ENCODE peak calls at places on chromosomes 4 and X, in eight cellular contexts. One of them, this sample, is unnamed.

GRCh38 chr4:113316879-113317278 is 267.4 kb downstream of the ANK2 start:
- DNase-seq in iPS-NIHi11: no peak
- DNase-seq in tibial nerve: no peak
- DNase-seq in kidney glomerular epithelial cell: no peak
- DNase-seq in fibroblast of mammary gland: peak
- DNase-seq in mucosa of descending colon: no peak
- DNase-seq in AG04449: no peak
- DNase-seq in iPS DF 6.9: no peak
- DNase-seq in this sample: no peak

GRCh38 chrX:96909291-96909690 is 25.6 kb downstream of the RPA4 start:
- DNase-seq in iPS-NIHi11: no peak
- DNase-seq in tibial nerve: no peak
- DNase-seq in kidney glomerular epithelial cell: no peak
- DNase-seq in fibroblast of mammary gland: peak
- DNase-seq in mucosa of descending colon: no peak
- DNase-seq in AG04449: no peak
- DNase-seq in iPS DF 6.9: no peak
- DNase-seq in this sample: no peak

GRCh38 chr4:23881052-23881501 is 8.8 kb downstream of the PPARGC1A start:
- DNase-seq in iPS-NIHi11: no peak
- DNase-seq in tibial nerve: no peak
- DNase-seq in kidney glomerular epithelial cell: no peak
- DNase-seq in fibroblast of mammary gland: no peak
- DNase-seq in mucosa of descending colon: no peak
- DNase-seq in AG04449: no peak
- DNase-seq in iPS DF 6.9: no peak
- DNase-seq in this sample: no peak

GRCh38 chr4:17276821-17277220 is 235.1 kb downstream of the QDPR start:
- DNase-seq in iPS-NIHi11: no peak
- DNase-seq in tibial nerve: no peak
- DNase-seq in kidney glomerular epithelial cell: no peak
- DNase-seq in fibroblast of mammary gland: peak
- DNase-seq in mucosa of descending colon: peak
- DNase-seq in AG04449: no peak
- DNase-seq in iPS DF 6.9: no peak
- DNase-seq in this sample: no peak

GRCh38 chr4:8592366-8593267 is at the start of gene CPZ:
- DNase-seq in iPS-NIHi11: peak
- DNase-seq in tibial nerve: no peak
- DNase-seq in kidney glomerular epithelial cell: no peak
- DNase-seq in fibroblast of mammary gland: peak
- DNase-seq in mucosa of descending colon: no peak
- DNase-seq in AG04449: no peak
- DNase-seq in iPS DF 6.9: no peak
- DNase-seq in this sample: peak

GRCh38 chr4:40403079-40403478 is 67.9 kb downstream of the CHRNA9 start:
- DNase-seq in iPS-NIHi11: no peak
- DNase-seq in tibial nerve: no peak
- DNase-seq in kidney glomerular epithelial cell: no peak
- DNase-seq in fibroblast of mammary gland: no peak
- DNase-seq in mucosa of descending colon: no peak
- DNase-seq in AG04449: no peak
- DNase-seq in iPS DF 6.9: no peak
- DNase-seq in this sample: no peak

GRCh38 chr4:1329408-1330371 is 17.3 kb upstream of the UVSSA start:
- DNase-seq in iPS-NIHi11: no peak
- DNase-seq in tibial nerve: no peak
- DNase-seq in kidney glomerular epithelial cell: peak
- DNase-seq in fibroblast of mammary gland: peak
- DNase-seq in mucosa of descending colon: no peak
- DNase-seq in AG04449: no peak
- DNase-seq in iPS DF 6.9: no peak
- DNase-seq in this sample: no peak

GRCh38 chr4:159048166-159048886 is 54.6 kb upstream of the RAPGEF2 start:
- DNase-seq in iPS-NIHi11: peak
- DNase-seq in tibial nerve: peak
- DNase-seq in kidney glomerular epithelial cell: peak
- DNase-seq in fibroblast of mammary gland: peak
- DNase-seq in mucosa of descending colon: peak
- DNase-seq in AG04449: no peak
- DNase-seq in iPS DF 6.9: no peak
- DNase-seq in this sample: no peak

GRCh38 chr4:177308125-177308524 is 1.5 kb upstream of the NEIL3 start:
- DNase-seq in iPS-NIHi11: no peak
- DNase-seq in tibial nerve: no peak
- DNase-seq in kidney glomerular epithelial cell: peak
- DNase-seq in fibroblast of mammary gland: peak
- DNase-seq in mucosa of descending colon: no peak
- DNase-seq in AG04449: no peak
- DNase-seq in iPS DF 6.9: no peak
- DNase-seq in this sample: no peak

GRCh38 chr4:144421839-144422565 is 224.0 kb upstream of the HHIP start:
- DNase-seq in iPS-NIHi11: peak
- DNase-seq in tibial nerve: no peak
- DNase-seq in kidney glomerular epithelial cell: peak
- DNase-seq in fibroblast of mammary gland: peak
- DNase-seq in mucosa of descending colon: no peak
- DNase-seq in AG04449: no peak
- DNase-seq in iPS DF 6.9: no peak
- DNase-seq in this sample: no peak

GRCh38 chr4:77817304-77818076 is 1.7 kb downstream of the CNOT6L start:
- DNase-seq in iPS-NIHi11: no peak
- DNase-seq in tibial nerve: no peak
- DNase-seq in kidney glomerular epithelial cell: peak
- DNase-seq in fibroblast of mammary gland: peak
- DNase-seq in mucosa of descending colon: peak
- DNase-seq in AG04449: no peak
- DNase-seq in iPS DF 6.9: no peak
- DNase-seq in this sample: no peak

GRCh38 chr4:119690871-119691270 is 62.3 kb upstream of the PDE5A start:
- DNase-seq in iPS-NIHi11: no peak
- DNase-seq in tibial nerve: no peak
- DNase-seq in kidney glomerular epithelial cell: no peak
- DNase-seq in fibroblast of mammary gland: peak
- DNase-seq in mucosa of descending colon: no peak
- DNase-seq in AG04449: no peak
- DNase-seq in iPS DF 6.9: peak
- DNase-seq in this sample: no peak

GRCh38 chr4:86338989-86339388 is 20.9 kb downstream of the MAPK10 start:
- DNase-seq in iPS-NIHi11: no peak
- DNase-seq in tibial nerve: no peak
- DNase-seq in kidney glomerular epithelial cell: peak
- DNase-seq in fibroblast of mammary gland: peak
- DNase-seq in mucosa of descending colon: no peak
- DNase-seq in AG04449: peak
- DNase-seq in iPS DF 6.9: no peak
- DNase-seq in this sample: peak

GRCh38 chr4:146329042-146329716 is 114.8 kb downstream of the REELD1 start:
- DNase-seq in iPS-NIHi11: no peak
- DNase-seq in tibial nerve: no peak
- DNase-seq in kidney glomerular epithelial cell: peak
- DNase-seq in fibroblast of mammary gland: peak
- DNase-seq in mucosa of descending colon: no peak
- DNase-seq in AG04449: peak
- DNase-seq in iPS DF 6.9: no peak
- DNase-seq in this sample: no peak

GRCh38 chrX:148811236-148811635 is 310.8 kb downstream of the AFF2 start:
- DNase-seq in iPS-NIHi11: no peak
- DNase-seq in tibial nerve: no peak
- DNase-seq in kidney glomerular epithelial cell: no peak
- DNase-seq in fibroblast of mammary gland: peak
- DNase-seq in mucosa of descending colon: no peak
- DNase-seq in AG04449: no peak
- DNase-seq in iPS DF 6.9: no peak
- DNase-seq in this sample: no peak

GRCh38 chr4:98961770-98962169 is 32.8 kb upstream of the EIF4E start:
- DNase-seq in iPS-NIHi11: no peak
- DNase-seq in tibial nerve: no peak
- DNase-seq in kidney glomerular epithelial cell: no peak
- DNase-seq in fibroblast of mammary gland: no peak
- DNase-seq in mucosa of descending colon: no peak
- DNase-seq in AG04449: no peak
- DNase-seq in iPS DF 6.9: no peak
- DNase-seq in this sample: no peak

GRCh38 chr4:38322709-38323108 is 341.3 kb upstream of the KLF3 start:
- DNase-seq in iPS-NIHi11: peak
- DNase-seq in tibial nerve: no peak
- DNase-seq in kidney glomerular epithelial cell: peak
- DNase-seq in fibroblast of mammary gland: peak
- DNase-seq in mucosa of descending colon: no peak
- DNase-seq in AG04449: no peak
- DNase-seq in iPS DF 6.9: no peak
- DNase-seq in this sample: no peak

This sample was measured in NT2/D1.